ENCODE peak calls at places on chromosome 15, in nine cellular contexts. N is A673, V is H9, S is heart right ventricle, A is testis, R is OCI-LY7, O is cardiac muscle cell, J is HepG2, I is GM12878. B is an unnamed sample.

GRCh38 chr15:90592144-90592887 is 62.6 kb downstream of the CRTC3 start:
- DNase-seq in N (peak; percentile 48), V (no peak), S (no peak), A (no peak), R (no peak), O (peak; percentile 76), J (peak; percentile 7), I (no peak), B (no peak)

GRCh38 chr15:90001062-90001682 is at the start of gene ZNF710:
- DNase-seq in N (peak; percentile 84), V (peak; percentile 73), S (peak; percentile 54), A (peak; percentile 66), R (peak; percentile 70), O (peak; percentile 80), J (no peak), I (no peak), B (peak; percentile 50)

GRCh38 chr15:58546066-58546591 is 114.3 kb downstream of the LIPC start:
- DNase-seq in N (no peak), V (no peak), S (no peak), A (no peak), R (no peak), O (no peak), J (no peak), I (no peak), B (no peak)

GRCh38 chr15:98760112-98760826 is 111.9 kb downstream of the IGF1R start:
- DNase-seq in N (no peak), V (no peak), S (peak; percentile 36), A (no peak), R (no peak), O (no peak), J (no peak), I (no peak), B (peak; percentile 62)

GRCh38 chr15:31206386-31207174 is 105.1 kb upstream of the TRPM1 start:
- DNase-seq in N (no peak), V (no peak), S (no peak), A (no peak), R (no peak), O (no peak), J (no peak), I (no peak), B (no peak)

GRCh38 chr15:93231261-93231939 is 142.4 kb upstream of the RGMA start:
- DNase-seq in N (no peak), V (no peak), S (no peak), A (no peak), R (no peak), O (no peak), J (no peak), I (no peak), B (no peak)

GRCh38 chr15:90660195-90660995 is 56.8 kb upstream of the BLM start:
- DNase-seq in N (peak; percentile 84), V (peak; percentile 41), S (peak; percentile 76), A (peak; percentile 42), R (peak; percentile 69), O (peak; percentile 82), J (no peak), I (peak; percentile 86), B (peak; percentile 75)

GRCh38 chr15:40929730-40930429 is 740 bp downstream of the DLL4 start:
- DNase-seq in N (no peak), V (no peak), S (no peak), A (peak; percentile 47), R (no peak), O (peak; percentile 74), J (no peak), I (no peak), B (peak; percentile 75)

GRCh38 chr15:64901141-64901540 is 10.6 kb upstream of the ANKDD1A start:
- DNase-seq in N (no peak), V (no peak), S (no peak), A (no peak), R (no peak), O (no peak), J (no peak), I (no peak), B (no peak)

GRCh38 chr15:22873204-22873701 is 34.8 kb downstream of the NIPA2 start:
- DNase-seq in N (peak; percentile 85), V (peak; percentile 63), S (no peak), A (no peak), R (no peak), O (peak; percentile 82), J (no peak), I (no peak), B (no peak)

GRCh38 chr15:65532738-65533051 is 2.4 kb downstream of the HACD3 start:
- DNase-seq in N (no peak), V (no peak), S (no peak), A (no peak), R (no peak), O (peak; percentile 35), J (peak; percentile 79), I (no peak), B (no peak)

GRCh38 chr15:47987908-47988532 is 132.8 kb upstream of the SLC24A5 start:
- DNase-seq in N (peak; percentile 87), V (no peak), S (peak; percentile 47), A (peak; percentile 52), R (peak; percentile 69), O (peak; percentile 81), J (peak; percentile 35), I (peak; percentile 38), B (no peak)

GRCh38 chr15:80308002-80308401 is 56.0 kb upstream of the CTXND1 start:
- DNase-seq in N (no peak), V (peak; percentile 85), S (no peak), A (no peak), R (peak; percentile 2), O (no peak), J (peak; percentile 46), I (no peak), B (no peak)

GRCh38 chr15:77966540-77967290 is 110.8 kb downstream of the TBC1D2B start:
- DNase-seq in N (peak; percentile 56), V (no peak), S (peak; percentile 58), A (no peak), R (peak; percentile 65), O (peak; percentile 46), J (peak; percentile 32), I (no peak), B (no peak)

GRCh38 chr15:65981837-65982696 is 112.8 kb downstream of the RAB11A start:
- DNase-seq in N (peak; percentile 37), V (peak; percentile 93), S (no peak), A (peak; percentile 40), R (peak; percentile 75), O (no peak), J (peak; percentile 18), I (no peak), B (peak; percentile 56)

GRCh38 chr15:27961801-27962200 is 137.3 kb downstream of the OCA2 start:
- DNase-seq in N (no peak), V (no peak), S (no peak), A (no peak), R (no peak), O (no peak), J (no peak), I (no peak), B (no peak)
- TF ChIP-seq CTCF in N (no peak), V (no peak), S (no peak), A (no peak), R (no peak), O (no peak), J (no peak), I (no peak), B (no peak)

DNA sequence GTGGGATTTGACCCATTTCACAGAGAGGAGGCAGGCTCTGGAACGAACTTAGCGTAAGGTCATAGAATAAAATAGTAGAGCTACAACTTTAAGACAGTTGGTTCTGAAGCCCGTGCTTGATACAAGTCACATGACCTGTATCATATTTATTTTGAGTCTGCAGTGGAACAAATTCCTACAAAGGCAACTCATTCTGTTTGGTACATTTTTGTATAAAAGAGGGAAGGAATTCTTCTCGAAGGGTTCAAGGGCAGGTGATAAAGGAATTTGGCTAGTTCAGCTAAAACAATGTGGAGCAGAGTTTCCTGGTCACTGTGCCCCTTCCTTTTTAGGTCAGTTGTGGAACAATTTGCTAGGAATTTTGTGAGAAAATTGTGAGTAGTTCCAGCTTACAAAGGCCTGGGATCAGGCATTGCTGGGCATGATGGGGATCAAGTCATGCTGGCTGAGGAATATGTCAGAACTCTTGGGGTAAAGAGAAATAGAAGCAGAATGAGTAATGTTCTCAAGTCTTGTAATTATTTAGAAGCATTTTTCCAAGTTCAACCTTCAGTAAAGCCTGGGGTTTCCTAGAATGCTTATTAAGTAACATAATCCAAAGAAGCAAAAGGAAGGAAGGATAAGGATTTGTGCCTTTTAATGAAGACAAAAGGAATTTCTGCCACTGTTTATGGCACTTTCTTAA is 19.1 kb downstream of the USP3 start:
- DNase-seq in N (no peak), V (no peak), S (no peak), A (no peak), R (no peak), O (no peak), J (no peak), I (no peak), B (no peak)
- H3K27ac ChIP-seq in N (no peak overlapping the region), V (no peak overlapping the region), S (no peak overlapping the region), A (peak overlapping the region; percentile 75), R (no peak overlapping the region), O (no peak overlapping the region), J (no peak overlapping the region), I (no peak overlapping the region), B (no peak overlapping the region)

GRCh38 chr15:101037090-101037830 is 118.1 kb downstream of the LRRK1 start:
- DNase-seq in N (no peak), V (peak; percentile 17), S (peak; percentile 2), A (peak; percentile 6), R (no peak), O (no peak), J (no peak), I (no peak), B (no peak)
- H3K9me3 ChIP-seq in N (peaks cover 21% of the 10 kb centered on the region), V (no peaks in the 10 kb centered on the region), S (no peaks in the 10 kb centered on the region), A (no peaks in the 10 kb centered on the region), R (peaks cover 28% of the 10 kb centered on the region), O (no peaks in the 10 kb centered on the region), J (peaks cover 6% of the 10 kb centered on the region), I (peaks cover 2% of the 10 kb centered on the region), B (no peaks in the 10 kb centered on the region)

GRCh38 chr15:51621155-51621554 is 1.4 kb downstream of the DMXL2 start:
- DNase-seq in N (no peak), V (no peak), S (no peak), A (no peak), R (no peak), O (no peak), J (no peak), I (no peak), B (no peak)

GRCh38 chr15:51623386-51623938 is 891 bp upstream of the DMXL2 start:
- DNase-seq in N (peak; percentile 10), V (no peak), S (no peak), A (no peak), R (no peak), O (peak; percentile 13), J (no peak), I (no peak), B (no peak)

GRCh38 chr15:51620647-51621046 is 1.9 kb downstream of the DMXL2 start:
- DNase-seq in N (no peak), V (no peak), S (no peak), A (no peak), R (no peak), O (no peak), J (no peak), I (no peak), B (no peak)

GRCh38 chr15:51622269-51623180 is at the start of gene DMXL2:
- DNase-seq in N (peak; percentile 94), V (peak; percentile 92), S (peak; percentile 85), A (peak; percentile 88), R (peak; percentile 41), O (peak; percentile 90), J (peak; percentile 67), I (no peak), B (peak; percentile 93)

DNA sequence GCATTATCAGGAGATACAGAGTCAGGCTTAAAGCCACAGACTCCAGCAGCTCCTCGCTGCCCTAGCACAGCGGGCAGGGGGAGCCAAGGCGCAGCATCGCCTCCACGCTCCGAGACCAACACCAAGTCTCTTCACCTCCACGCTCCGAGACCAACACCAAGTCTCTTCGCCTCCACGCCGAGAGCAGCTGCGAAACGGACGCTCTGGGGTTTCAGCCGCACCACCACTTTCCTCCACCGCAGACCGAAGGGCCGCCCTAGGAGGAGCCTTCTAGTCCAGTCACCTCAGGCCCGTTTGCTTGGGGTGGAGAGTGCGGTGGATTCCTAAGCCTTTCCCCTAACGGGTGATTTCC is 678 bp downstream of the DMXL2 start:
- DNase-seq in N (peak; percentile 55), V (peak; percentile 45), S (peak; percentile 34), A (peak; percentile 65), R (peak; percentile 5), O (peak; percentile 72), J (peak; percentile 7), I (no peak), B (peak; percentile 68)
- TF ChIP-seq CTCF in N (no peak), V (peak; percentile 13), S (no peak), A (no peak), R (no peak), O (peak; percentile 33), J (peak; percentile 49), I (peak; percentile 3), B (no peak)